ENCODE peak calls at places on chromosomes 4 and X, in eight cellular contexts. U, T, C, O, A, S, H and Y are unnamed samples.

GRCh38 chrX:39859991-39860861 is 237.5 kb downstream of the BCOR start:
- DNase-seq in U (no peak), T (no peak), C (no peak), O (no peak), A (peak), S (no peak), H (peak), Y (no peak)

GRCh38 chrX:9459349-9459748 is 5.5 kb upstream of the TBL1X start:
- DNase-seq in U (no peak), T (no peak), C (no peak), O (no peak), A (no peak), S (no peak), H (no peak), Y (no peak)

GRCh38 chr4:82899339-82899738 is 1.2 kb upstream of the THAP9 start:
- DNase-seq in U (no peak), T (no peak), C (no peak), O (no peak), A (no peak), S (no peak), H (no peak), Y (no peak)

GRCh38 chrX:3713937-3714434 is 537 bp upstream of the PRKX start:
- DNase-seq in U (no peak), T (no peak), C (no peak), O (no peak), A (no peak), S (no peak), H (no peak), Y (no peak)

GRCh38 chr4:31518796-31519250 is 798.7 kb downstream of the PCDH7 start:
- DNase-seq in U (no peak), T (peak), C (no peak), O (no peak), A (no peak), S (no peak), H (no peak), Y (no peak)

GRCh38 chrX:15973941-15974340 is 119.3 kb upstream of the AP1S2 start:
- DNase-seq in U (no peak), T (peak), C (no peak), O (no peak), A (no peak), S (no peak), H (no peak), Y (no peak)

GRCh38 chrX:119145241-119145653 is 17.6 kb upstream of the KIAA1210 start:
- DNase-seq in U (no peak), T (peak), C (no peak), O (peak), A (no peak), S (no peak), H (no peak), Y (peak)

GRCh38 chrX:75228854-75229253 is 45.0 kb upstream of the UPRT start:
- DNase-seq in U (no peak), T (no peak), C (no peak), O (no peak), A (no peak), S (no peak), H (no peak), Y (no peak)

GRCh38 chrX:24988314-24988713 is 27.5 kb downstream of the ARX start:
- DNase-seq in U (no peak), T (no peak), C (no peak), O (no peak), A (no peak), S (no peak), H (no peak), Y (no peak)

GRCh38 chrX:71910526-71911022 is at the start of gene NHSL2:
- DNase-seq in U (peak), T (peak), C (no peak), O (peak), A (peak), S (no peak), H (peak), Y (no peak)

GRCh38 chr4:44446801-44447562 is 1.6 kb downstream of the KCTD8 start:
- DNase-seq in U (peak), T (peak), C (no peak), O (peak), A (no peak), S (no peak), H (peak), Y (no peak)

GRCh38 chrX:31038585-31039326 is 33.1 kb downstream of the FTHL17 start:
- DNase-seq in U (peak), T (peak), C (no peak), O (peak), A (peak), S (no peak), H (peak), Y (no peak)

GRCh38 chr4:40596522-40596921 is 33.1 kb downstream of the RBM47 start:
- DNase-seq in U (no peak), T (no peak), C (no peak), O (no peak), A (no peak), S (no peak), H (no peak), Y (no peak)

GRCh38 chr4:94407846-94408245 is 43.9 kb upstream of the PDLIM5 start:
- DNase-seq in U (no peak), T (no peak), C (no peak), O (no peak), A (no peak), S (no peak), H (no peak), Y (no peak)

GRCh38 chrX:139121616-139122286 is 408.8 kb upstream of the F9 start:
- DNase-seq in U (no peak), T (no peak), C (no peak), O (no peak), A (no peak), S (no peak), H (no peak), Y (no peak)

GRCh38 chrX:107700317-107700774 is 72.0 kb downstream of the PRPS1 start:
- DNase-seq in U (no peak), T (peak), C (peak), O (no peak), A (no peak), S (no peak), H (no peak), Y (no peak)

GRCh38 chrX:1592863-1593201 is 1.4 kb downstream of the AKAP17A start:
- DNase-seq in U (no peak), T (peak), C (no peak), O (no peak), A (no peak), S (no peak), H (peak), Y (peak)

GRCh38 chrX:19064175-19064574 is 58.1 kb downstream of the ADGRG2 start:
- DNase-seq in U (no peak), T (no peak), C (no peak), O (no peak), A (no peak), S (no peak), H (no peak), Y (no peak)